ENCODE peak calls at places on chromosome 13, in nine cellular contexts. Q, Z, I, C, S, X, A, F and M are unnamed samples.

GRCh38 chr13:84630486-84630885 is 748.2 kb upstream of the SLITRK1 start:
- DNase-seq in I (no peak), Z (no peak), C (no peak), X (no peak), A (no peak), F (no peak), Q (no peak), S (no peak), M (no peak)

GRCh38 chr13:98240131-98240530 is 63.1 kb upstream of the RNF113B start:
- DNase-seq in S (no peak), Q (no peak), X (no peak), C (no peak), I (no peak), A (no peak), F (no peak), Z (no peak), M (no peak)

GRCh38 chr13:99421271-99421670 is 80.0 kb upstream of the TM9SF2 start:
- DNase-seq in I (no peak), X (no peak), S (no peak), A (no peak), F (no peak), C (no peak), Z (no peak), Q (no peak), M (no peak)

GRCh38 chr13:59364508-59365187 is 799.1 kb downstream of the DIAPH3 start:
- DNase-seq in Q (peak; percentile 73), F (no peak), I (peak; percentile 2), S (no peak), Z (no peak), X (no peak), A (no peak), C (peak; percentile 55), M (no peak)

GRCh38 chr13:58935689-58936088 is 1228.0 kb downstream of the DIAPH3 start:
- DNase-seq in X (no peak), I (no peak), C (no peak), Z (no peak), Q (no peak), S (no peak), A (no peak), F (no peak), M (no peak)

GRCh38 chr13:105655046-105655445 is 880.4 kb downstream of the EFNB2 start:
- DNase-seq in Q (no peak), X (no peak), S (no peak), I (no peak), C (no peak), A (no peak), Z (no peak), F (no peak), M (no peak)

GRCh38 chr13:110726726-110727125 is 13.2 kb downstream of the ING1 start:
- DNase-seq in Q (no peak), Z (no peak), F (no peak), A (no peak), X (no peak), C (no peak), S (no peak), I (no peak), M (peak; percentile 76)

GRCh38 chr13:106337096-106337495 is 198.4 kb downstream of the EFNB2 start:
- DNase-seq in S (no peak), A (no peak), I (no peak), Z (no peak), C (no peak), Q (no peak), F (no peak), X (no peak), M (no peak)

GRCh38 chr13:29543230-29544215 is 52.0 kb downstream of the SLC7A1 start:
- DNase-seq in C (peak; percentile 93), A (no peak), S (no peak), F (no peak), X (no peak), Z (no peak), I (peak; percentile 39), Q (no peak), M (no peak)

DNA sequence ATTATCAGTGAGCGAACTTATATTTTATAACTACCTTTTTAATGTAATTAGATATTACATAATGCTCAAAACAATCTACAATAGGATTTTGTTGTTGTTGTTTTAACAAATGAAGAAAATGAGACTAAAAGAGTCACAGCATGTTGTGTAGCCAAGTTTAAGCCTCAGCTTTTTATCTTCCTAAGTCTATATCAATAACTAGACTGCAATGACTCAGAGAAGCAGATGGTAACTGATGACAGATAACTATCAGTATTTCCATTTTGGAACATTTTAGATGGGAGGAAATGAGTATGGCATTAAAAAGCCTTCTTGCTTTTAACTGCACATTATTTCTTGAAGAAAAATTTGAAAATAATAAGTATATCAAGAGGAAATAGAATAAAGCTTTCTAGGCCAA is 825.2 kb downstream of the SLITRK1 start:
- DNase-seq in F (no peak), X (no peak), A (no peak), C (no peak), I (peak; percentile 63), S (no peak), Q (no peak), Z (no peak), M (no peak)
- H3K27ac ChIP-seq in F (no peak overlapping the region), X (no peak overlapping the region), A (no peak overlapping the region), C (no peak overlapping the region), I (no peak overlapping the region), S (no peak overlapping the region), Q (no peak overlapping the region), Z (no peak overlapping the region), M (no peak overlapping the region)

DNA sequence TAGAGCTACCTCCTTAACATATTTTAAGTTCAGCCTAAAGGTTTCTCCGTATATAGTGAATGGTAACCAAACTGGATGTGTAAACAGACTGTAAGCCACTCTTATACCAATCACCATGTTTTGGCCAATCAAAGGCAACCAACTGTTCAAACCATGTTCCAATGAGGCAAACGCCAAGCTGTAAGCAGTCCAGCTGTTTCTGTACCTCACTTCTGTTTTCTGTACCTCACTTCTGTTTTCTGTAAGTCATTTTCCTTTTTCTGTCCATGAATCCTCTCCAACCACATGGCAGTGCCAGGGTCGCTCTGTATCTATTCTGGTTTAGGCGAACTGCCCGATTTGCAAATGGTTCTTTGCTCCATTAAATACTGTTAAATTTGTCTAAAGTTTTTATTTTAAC is 24.4 kb downstream of the COMMD6 start:
- DNase-seq in I (no peak), X (no peak), F (no peak), S (no peak), Q (no peak), A (no peak), C (no peak), Z (no peak), M (no peak)
- H3K27ac ChIP-seq in I (no peak overlapping the region), X (no peak overlapping the region), F (no peak overlapping the region), S (no peak overlapping the region), Q (no peak overlapping the region), A (no peak overlapping the region), C (no peak overlapping the region), Z (no peak overlapping the region), M (no peak overlapping the region)

DNA sequence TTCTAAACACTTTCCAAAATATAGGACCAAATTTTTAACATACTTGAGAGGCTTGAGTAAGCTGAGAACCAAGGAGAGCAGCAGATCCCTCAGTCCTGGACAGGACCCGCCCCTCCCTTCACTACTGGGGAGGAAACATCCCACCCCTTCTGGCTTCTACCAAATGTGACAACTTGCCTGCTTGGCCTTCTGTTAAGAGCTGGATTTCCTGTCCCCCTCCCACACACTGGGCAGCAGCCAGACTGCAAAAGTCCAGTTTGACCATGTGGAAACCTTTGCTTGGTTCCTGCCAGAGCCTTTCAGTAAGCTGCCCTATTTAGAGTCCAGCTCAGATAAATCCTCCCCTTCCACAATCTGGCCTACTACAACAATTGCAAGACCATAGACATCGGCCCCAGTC is 84.3 kb downstream of the FGF14 start:
- DNase-seq in Z (no peak), S (no peak), A (peak; percentile 42), C (peak; percentile 10), I (peak; percentile 33), X (no peak), Q (peak; percentile 94), F (peak; percentile 45), M (no peak)
- H3K27ac ChIP-seq in Z (no peak overlapping the region), S (no peak overlapping the region), A (no peak overlapping the region), C (no peak overlapping the region), I (no peak overlapping the region), X (no peak overlapping the region), Q (peak overlapping the region; percentile 15), F (no peak overlapping the region), M (no peak overlapping the region)

DNA sequence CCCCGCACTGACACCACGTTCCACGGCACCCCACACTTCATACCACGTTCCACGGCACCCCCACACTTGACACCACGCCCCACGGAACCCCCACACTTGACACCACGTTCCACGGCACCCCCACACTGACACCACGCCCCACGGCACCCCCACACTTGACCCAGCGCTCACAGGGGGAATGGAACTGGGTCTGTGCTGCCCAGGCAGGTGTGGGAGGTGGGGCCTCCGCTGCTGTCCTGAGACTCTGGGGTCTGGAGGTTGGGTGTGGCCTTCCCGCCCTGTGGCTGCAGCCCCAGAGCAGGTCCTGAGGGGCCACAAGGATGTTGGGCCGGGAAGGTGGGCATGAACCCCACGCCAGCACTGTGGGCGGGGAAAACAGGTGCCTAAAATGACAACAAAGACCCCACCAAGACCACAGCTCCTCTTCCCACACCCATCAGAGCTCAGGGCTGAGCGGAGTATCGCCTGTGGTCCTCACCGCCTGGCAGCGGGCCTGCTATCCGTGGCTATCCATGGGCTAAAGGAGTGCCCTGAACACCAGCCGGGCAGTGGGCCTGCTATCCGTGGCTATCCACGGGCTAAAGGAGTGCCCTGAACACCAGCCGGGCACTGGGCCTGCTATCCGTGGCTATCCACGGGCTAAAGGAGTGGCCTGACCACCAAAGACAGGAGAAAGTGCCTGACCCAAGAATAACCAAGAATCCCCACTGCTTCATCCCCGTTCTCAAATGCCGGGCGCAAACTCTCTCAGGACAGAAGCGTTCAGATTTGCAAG is 59.9 kb upstream of the C13orf46 start:
- DNase-seq in Z (no peak), Q (no peak), C (no peak), F (no peak), X (no peak), I (no peak), A (no peak), S (no peak), M (no peak)
- H3K27ac ChIP-seq in Z (no peak overlapping the region), Q (peak overlapping the region; percentile 57), C (no peak overlapping the region), F (no peak overlapping the region), X (no peak overlapping the region), I (peak overlapping the region; percentile 39), A (peak overlapping the region; percentile 90), S (peak overlapping the region; percentile 36), M (no peak overlapping the region)

GRCh38 chr13:45337803-45338202 is 3.2 kb downstream of the TPT1 start:
- DNase-seq in Z (no peak), A (no peak), F (no peak), C (no peak), X (no peak), S (no peak), Q (no peak), I (no peak), M (no peak)
- H3K27ac ChIP-seq in Z (no peak overlapping the region), A (no peak overlapping the region), F (no peak overlapping the region), C (no peak overlapping the region), X (no peak overlapping the region), S (no peak overlapping the region), Q (peak overlapping the region; percentile 99), I (no peak overlapping the region), M (peak overlapping the region; percentile 100)